ENCODE peak calls at places on chromosome X, in four cellular contexts. One of them, this sample, is unnamed.

GRCh38 chrX:129493643-129494042 is 29.6 kb downstream of the SMARCA1 start:
- DNase-seq in activated CD8-positive, alpha-beta memory T cell treated with anti-CD3 and anti-CD28 coated beads for 48 hours: no peak
- DNase-seq in hippocampal formation: no peak
- DNase-seq in mammary epithelial cell: peak
- DNase-seq in this sample: no peak

GRCh38 chrX:111779582-111779981 is 96.4 kb upstream of the TRPC5OS start:
- DNase-seq in mammary epithelial cell: no peak
- DNase-seq in hippocampal formation: no peak
- DNase-seq in activated CD8-positive, alpha-beta memory T cell treated with anti-CD3 and anti-CD28 coated beads for 48 hours: no peak
- DNase-seq in this sample: no peak

GRCh38 chrX:77622233-77622632 is 163.8 kb downstream of the ATRX start:
- DNase-seq in mammary epithelial cell: no peak
- DNase-seq in hippocampal formation: no peak
- DNase-seq in activated CD8-positive, alpha-beta memory T cell treated with anti-CD3 and anti-CD28 coated beads for 48 hours: no peak
- DNase-seq in this sample: no peak

GRCh38 chrX:154517101-154517781 is 1.2 kb upstream of the FAM3A start:
- DNase-seq in hippocampal formation: no peak
- DNase-seq in mammary epithelial cell: no peak
- DNase-seq in activated CD8-positive, alpha-beta memory T cell treated with anti-CD3 and anti-CD28 coated beads for 48 hours: no peak
- DNase-seq in this sample: no peak

GRCh38 chrX:31166416-31166815 is 94.6 kb upstream of the FTHL17 start:
- DNase-seq in activated CD8-positive, alpha-beta memory T cell treated with anti-CD3 and anti-CD28 coated beads for 48 hours: no peak
- DNase-seq in mammary epithelial cell: no peak
- DNase-seq in hippocampal formation: no peak
- DNase-seq in this sample: no peak

GRCh38 chrX:107205770-107206696 is at the start of the genes DNAAF6 and NUP62CL:
- DNase-seq in mammary epithelial cell: peak
- DNase-seq in hippocampal formation: no peak
- DNase-seq in activated CD8-positive, alpha-beta memory T cell treated with anti-CD3 and anti-CD28 coated beads for 48 hours: peak
- DNase-seq in this sample: peak

GRCh38 chrX:25998687-25999086 is 139.5 kb upstream of the MAGEB18 start:
- DNase-seq in hippocampal formation: no peak
- DNase-seq in activated CD8-positive, alpha-beta memory T cell treated with anti-CD3 and anti-CD28 coated beads for 48 hours: no peak
- DNase-seq in mammary epithelial cell: no peak
- DNase-seq in this sample: no peak

GRCh38 chrX:13272426-13272825 is 47.4 kb downstream of the ATXN3L start:
- DNase-seq in mammary epithelial cell: no peak
- DNase-seq in hippocampal formation: no peak
- DNase-seq in activated CD8-positive, alpha-beta memory T cell treated with anti-CD3 and anti-CD28 coated beads for 48 hours: no peak
- DNase-seq in this sample: no peak

GRCh38 chrX:22760513-22761057 is 239.2 kb upstream of the DDX53 start:
- DNase-seq in hippocampal formation: no peak
- DNase-seq in mammary epithelial cell: no peak
- DNase-seq in activated CD8-positive, alpha-beta memory T cell treated with anti-CD3 and anti-CD28 coated beads for 48 hours: no peak
- DNase-seq in this sample: peak

GRCh38 chrX:31350808-31351074 is 278.9 kb upstream of the FTHL17 start:
- DNase-seq in activated CD8-positive, alpha-beta memory T cell treated with anti-CD3 and anti-CD28 coated beads for 48 hours: no peak
- DNase-seq in hippocampal formation: no peak
- DNase-seq in mammary epithelial cell: no peak
- DNase-seq in this sample: no peak

GRCh38 chrX:47644557-47645091 is 5.7 kb downstream of the ELK1 start:
- DNase-seq in hippocampal formation: no peak
- DNase-seq in mammary epithelial cell: peak
- DNase-seq in activated CD8-positive, alpha-beta memory T cell treated with anti-CD3 and anti-CD28 coated beads for 48 hours: no peak
- DNase-seq in this sample: no peak

GRCh38 chrX:25941087-25941486 is 197.1 kb upstream of the MAGEB18 start:
- DNase-seq in activated CD8-positive, alpha-beta memory T cell treated with anti-CD3 and anti-CD28 coated beads for 48 hours: no peak
- DNase-seq in hippocampal formation: no peak
- DNase-seq in mammary epithelial cell: peak
- DNase-seq in this sample: no peak

GRCh38 chrX:149572743-149573142 is 14.5 kb downstream of the MAGEA9B start:
- DNase-seq in mammary epithelial cell: no peak
- DNase-seq in hippocampal formation: no peak
- DNase-seq in activated CD8-positive, alpha-beta memory T cell treated with anti-CD3 and anti-CD28 coated beads for 48 hours: no peak
- DNase-seq in this sample: no peak

GRCh38 chrX:38820751-38821150 is 19.5 kb downstream of the MID1IP1 start:
- DNase-seq in mammary epithelial cell: no peak
- DNase-seq in hippocampal formation: no peak
- DNase-seq in activated CD8-positive, alpha-beta memory T cell treated with anti-CD3 and anti-CD28 coated beads for 48 hours: no peak
- DNase-seq in this sample: no peak

GRCh38 chrX:97030947-97031346 is 147.2 kb downstream of the RPA4 start:
- DNase-seq in activated CD8-positive, alpha-beta memory T cell treated with anti-CD3 and anti-CD28 coated beads for 48 hours: no peak
- DNase-seq in mammary epithelial cell: no peak
- DNase-seq in hippocampal formation: no peak
- DNase-seq in this sample: no peak

GRCh38 chrX:18956322-18957032 is 27.4 kb downstream of the PHKA2 start:
- DNase-seq in hippocampal formation: no peak
- DNase-seq in mammary epithelial cell: no peak
- DNase-seq in activated CD8-positive, alpha-beta memory T cell treated with anti-CD3 and anti-CD28 coated beads for 48 hours: no peak
- DNase-seq in this sample: no peak

GRCh38 chrX:72683631-72684030 is 30.5 kb downstream of the PHKA1 start:
- DNase-seq in hippocampal formation: no peak
- DNase-seq in mammary epithelial cell: no peak
- DNase-seq in activated CD8-positive, alpha-beta memory T cell treated with anti-CD3 and anti-CD28 coated beads for 48 hours: no peak
- DNase-seq in this sample: no peak